ENCODE peak calls at places on chromosomes 6 and 20, in seven cellular contexts. F is H1, J is breast epithelium, E is fibroblast of pulmonary artery, G is transverse colon, S is cardiac muscle cell, R is GM20000. T is an unnamed sample.

GRCh38 chr6:106087548-106088325 is 1.6 kb downstream of the PRDM1 start:
- DNase-seq in S (peak; percentile 5), J (no peak), R (no peak), F (no peak), E (peak; percentile 76), G (peak; percentile 28), T (no peak)

GRCh38 chr6:7975764-7976146 is 65.2 kb upstream of the TXNDC5 start:
- DNase-seq in R (no peak), E (peak; percentile 64), G (peak; percentile 56), J (peak; percentile 18), S (no peak), F (no peak), T (no peak)

GRCh38 chr6:76702187-76702586 is 629.7 kb upstream of the IMPG1 start:
- DNase-seq in E (peak; percentile 17), J (no peak), G (no peak), R (no peak), F (no peak), S (no peak), T (no peak)

GRCh38 chr6:44534291-44534690 is 146.8 kb downstream of the CDC5L start:
- DNase-seq in S (no peak), F (no peak), E (no peak), G (no peak), J (no peak), R (no peak), T (no peak)

GRCh38 chr6:137728386-137729349 is 138.4 kb upstream of the TNFAIP3 start:
- DNase-seq in S (no peak), J (peak; percentile 38), F (no peak), E (peak; percentile 99), R (no peak), G (no peak), T (no peak)

GRCh38 chr6:130293800-130294199 is 71.0 kb upstream of the SAMD3 start:
- DNase-seq in R (peak; percentile 39), J (no peak), G (peak; percentile 9), E (peak; percentile 64), F (peak; percentile 25), S (peak; percentile 48), T (peak; percentile 25)

GRCh38 chr6:8958894-8959511 is 523.7 kb upstream of the SLC35B3 start:
- DNase-seq in R (no peak), F (no peak), J (no peak), G (no peak), S (no peak), E (no peak), T (no peak)

GRCh38 chr6:54640911-54641310 is 205.7 kb upstream of the FAM83B start:
- DNase-seq in G (no peak), S (no peak), E (no peak), F (no peak), R (no peak), J (no peak), T (no peak)

GRCh38 chr6:156779206-156780116 is 2.3 kb downstream of the ARID1B start:
- DNase-seq in E (no peak), S (peak; percentile 46), G (peak; percentile 49), R (peak; percentile 68), F (no peak), J (peak; percentile 34), T (peak; percentile 50)

GRCh38 chr20:25439328-25439727 is 31.9 kb downstream of the GINS1 start:
- DNase-seq in J (no peak), R (no peak), S (no peak), G (no peak), F (no peak), E (no peak), T (no peak)

GRCh38 chr20:57713505-57713903 is 3.7 kb upstream of the PMEPA1 start:
- DNase-seq in J (no peak), R (no peak), S (no peak), F (no peak), E (no peak), G (no peak), T (no peak)

GRCh38 chr6:122913558-122913957 is 82.5 kb upstream of the CLVS2 start:
- DNase-seq in R (no peak), J (no peak), E (no peak), S (no peak), G (no peak), F (no peak), T (no peak)

GRCh38 chr6:111600588-111601440 is 4.9 kb downstream of the TRAF3IP2 start:
- DNase-seq in E (no peak), J (no peak), R (no peak), F (no peak), S (no peak), G (no peak), T (no peak)

GRCh38 chr20:62355527-62356142 is 11.5 kb downstream of the LAMA5 start:
- DNase-seq in R (no peak), J (no peak), G (no peak), E (peak; percentile 53), S (no peak), F (no peak), T (peak; percentile 89)

GRCh38 chr6:39816744-39817143 is 24.6 kb downstream of the DAAM2 start:
- DNase-seq in G (no peak), F (no peak), E (no peak), R (no peak), S (no peak), J (no peak), T (no peak)

GRCh38 chr20:24816431-24816830 is 132.6 kb upstream of the CST7 start:
- DNase-seq in S (no peak), G (no peak), J (no peak), R (no peak), F (no peak), E (no peak), T (no peak)

GRCh38 chr6:163137036-163137435 is 277.5 kb upstream of the QKI start:
- DNase-seq in F (no peak), S (no peak), R (no peak), G (no peak), J (no peak), E (no peak), T (no peak)

GRCh38 chr6:83536034-83536646 is 23.8 kb downstream of the PRSS35 start:
- DNase-seq in F (no peak), G (peak; percentile 51), E (peak; percentile 69), J (no peak), S (peak; percentile 69), R (peak; percentile 37), T (peak; percentile 69)

GRCh38 chr6:11328613-11329247 is 96.3 kb upstream of the NEDD9 start:
- DNase-seq in G (no peak), R (no peak), J (no peak), F (no peak), S (no peak), E (peak; percentile 46), T (no peak)

GRCh38 chr6:111589366-111589765 is 16.3 kb downstream of the TRAF3IP2 start:
- DNase-seq in G (no peak), S (no peak), J (no peak), F (no peak), E (peak; percentile 91), R (no peak), T (no peak)

DNA sequence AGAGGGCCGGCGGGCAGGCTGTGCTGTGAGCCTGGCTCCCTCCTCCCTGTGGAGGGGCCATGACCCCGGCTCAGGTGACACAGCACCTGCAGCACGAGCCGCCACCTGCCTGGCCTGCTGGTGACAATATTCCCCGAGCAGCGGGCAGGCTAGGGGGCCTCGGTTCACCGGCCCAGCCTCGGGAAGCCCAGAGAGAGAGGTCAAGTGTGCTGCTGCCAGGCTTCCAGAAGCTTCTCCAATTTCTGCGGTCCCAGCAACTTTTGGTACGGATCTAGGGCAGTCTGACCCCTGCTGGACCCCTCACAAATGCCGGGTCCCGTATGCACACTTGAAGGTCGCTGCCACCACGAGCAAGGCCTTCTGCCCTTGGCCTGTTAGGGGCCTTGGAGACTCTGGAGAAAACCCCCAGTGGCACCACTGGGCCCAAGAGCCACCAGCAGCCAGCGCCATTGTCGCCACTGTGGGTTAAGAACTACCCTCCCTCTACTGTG is 38.6 kb upstream of the NOL4L start:
- DNase-seq in S (peak; percentile 39), G (no peak), F (peak; percentile 13), J (no peak), R (no peak), E (no peak), T (no peak)
- TF ChIP-seq CTCF in S (no peak), G (no peak), F (peak; percentile 44), J (no peak), R (no peak), E (no peak), T (peak; percentile 45)

GRCh38 chr20:53891306-53891894 is 179.0 kb downstream of the BCAS1 start:
- DNase-seq in F (no peak), G (no peak), E (no peak), J (no peak), R (no peak), S (no peak), T (no peak)
- TF ChIP-seq CTCF in F (no peak), G (no peak), E (no peak), J (no peak), R (no peak), S (no peak), T (no peak)

GRCh38 chr6:13767121-13767794 is 47.1 kb downstream of the MCUR1 start:
- DNase-seq in F (no peak), E (peak; percentile 31), S (peak; percentile 78), G (peak; percentile 53), R (peak; percentile 46), J (no peak), T (no peak)

GRCh38 chr6:13766201-13766634 is 48.1 kb downstream of the MCUR1 start:
- DNase-seq in G (no peak), R (peak; percentile 16), F (no peak), E (peak; percentile 36), S (no peak), J (no peak), T (no peak)

GRCh38 chr6:13765570-13765969 is 48.8 kb downstream of the MCUR1 start:
- DNase-seq in R (no peak), J (no peak), S (no peak), G (no peak), E (no peak), F (no peak), T (no peak)

GRCh38 chr6:13769034-13769654 is 45.2 kb downstream of the MCUR1 start:
- DNase-seq in J (no peak), E (no peak), F (no peak), G (no peak), S (no peak), R (no peak), T (no peak)

DNA sequence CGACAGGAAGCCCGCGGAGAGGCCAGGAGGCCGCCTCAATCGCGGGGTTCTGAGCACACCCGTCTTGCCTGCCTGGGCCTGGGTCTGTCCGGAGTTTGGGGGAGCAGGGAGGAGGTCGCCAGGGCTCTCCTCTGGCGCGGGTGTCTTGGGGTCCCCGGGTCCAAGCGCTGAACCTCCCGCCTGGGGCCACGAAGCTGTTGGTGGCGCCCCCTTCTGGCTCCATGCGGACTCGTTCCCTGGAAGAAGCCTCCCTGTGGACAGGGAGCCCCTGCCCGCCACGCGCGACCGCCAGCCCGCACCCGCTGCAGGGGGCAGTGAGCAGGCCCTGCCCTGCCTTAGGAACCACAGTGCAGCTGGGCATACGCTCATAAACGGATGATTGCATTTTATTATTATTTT is 44.7 kb downstream of the MCUR1 start:
- DNase-seq in R (no peak), F (peak; percentile 21), G (no peak), J (no peak), E (no peak), S (no peak), T (no peak)
- TF ChIP-seq CTCF in R (no peak), F (peak; percentile 55), G (no peak), J (no peak), E (no peak), S (no peak), T (no peak)

DNA sequence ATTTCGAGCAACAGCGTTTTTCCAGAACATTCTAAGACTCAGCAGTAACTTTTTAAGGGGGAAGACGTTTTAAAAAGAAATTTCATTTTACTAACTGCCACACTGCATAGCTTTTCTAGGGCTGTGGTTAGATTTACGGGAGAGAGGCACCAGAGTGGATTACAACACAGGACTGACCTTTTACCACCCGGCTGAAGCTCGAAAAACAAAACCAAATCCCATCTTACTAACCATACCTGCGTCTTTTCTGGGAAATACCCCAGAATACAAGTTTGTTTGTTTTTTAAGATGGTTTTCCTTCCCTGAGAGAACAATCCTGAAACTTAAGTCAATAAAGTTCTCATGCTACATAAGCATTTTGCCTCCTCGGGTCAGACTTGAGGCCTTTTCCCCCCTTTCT is 209.3 kb upstream of the SOX4 start:
- DNase-seq in G (no peak), F (no peak), E (no peak), R (no peak), J (no peak), S (no peak), T (no peak)
- TF ChIP-seq CTCF in G (no peak), F (no peak), E (no peak), R (no peak), J (no peak), S (no peak), T (no peak)